ENCODE peak calls at places on chromosomes 6 and 20, in seven cellular contexts. Y is GM12878, U is HCT116, O is H1, A is SK-N-SH, L is HepG2, C is K562. N is an unnamed sample.

GRCh38 chr6:22133352-22133751 is 163.5 kb downstream of the PRL start:
- DNase-seq in U (no peak), A (no peak), C (no peak), O (no peak), L (no peak), Y (no peak), N (peak)

GRCh38 chr6:34284563-34285545 is 36.0 kb upstream of the SMIM29 start:
- DNase-seq in L (no peak), Y (no peak), U (no peak), A (no peak), C (peak), O (no peak), N (no peak)

GRCh38 chr6:110484321-110484720 is 7.9 kb upstream of the SLC22A16 start:
- DNase-seq in L (no peak), U (no peak), C (no peak), Y (no peak), O (no peak), A (no peak), N (no peak)

GRCh38 chr6:154981071-154981373 is 14.1 kb upstream of the TIAM2 start:
- DNase-seq in A (no peak), L (peak), O (no peak), C (no peak), U (no peak), Y (peak), N (no peak)

GRCh38 chr20:10800288-10800687 is 126.5 kb upstream of the JAG1 start:
- DNase-seq in C (no peak), A (no peak), O (no peak), Y (no peak), L (peak), U (no peak), N (no peak)

GRCh38 chr6:4059115-4059777 is 19.7 kb downstream of the FAM217A start:
- DNase-seq in A (no peak), L (peak), Y (no peak), C (peak), U (no peak), O (no peak), N (no peak)

GRCh38 chr6:168860987-168861386 is 392.7 kb downstream of the THBS2 start:
- DNase-seq in C (no peak), U (no peak), A (no peak), L (no peak), O (no peak), Y (no peak), N (no peak)

GRCh38 chr6:122568865-122569264 is 41.3 kb upstream of the PKIB start:
- DNase-seq in C (no peak), O (no peak), Y (no peak), L (no peak), U (no peak), A (no peak), N (no peak)

GRCh38 chr20:33005132-33005566 is 916 bp upstream of the SUN5 start:
- DNase-seq in C (peak), Y (no peak), L (peak), A (no peak), U (peak), O (no peak), N (no peak)

GRCh38 chr20:60792941-60793340 is 459.1 kb upstream of the CDH4 start:
- DNase-seq in C (no peak), L (no peak), O (no peak), Y (no peak), A (no peak), U (no peak), N (no peak)

GRCh38 chr6:114304304-114304887 is 38.4 kb downstream of the HS3ST5 start:
- DNase-seq in L (peak), Y (no peak), O (no peak), A (no peak), U (peak), C (no peak), N (no peak)

GRCh38 chr20:49874601-49875116 is 40.7 kb downstream of the SPATA2 start:
- DNase-seq in O (no peak), Y (no peak), L (no peak), U (no peak), C (no peak), A (no peak), N (no peak)

GRCh38 chr20:61391812-61392520 is 139.9 kb downstream of the CDH4 start:
- DNase-seq in A (no peak), O (peak), Y (no peak), C (no peak), L (no peak), U (no peak), N (no peak)

GRCh38 chr6:111175135-111175534 is 87.8 kb downstream of the SLC16A10 start:
- DNase-seq in U (no peak), O (no peak), Y (no peak), L (no peak), A (no peak), C (no peak), N (no peak)

GRCh38 chr6:112218563-112218962 is 35.8 kb downstream of the LAMA4 start:
- DNase-seq in A (no peak), Y (no peak), L (no peak), U (no peak), C (no peak), O (no peak), N (no peak)

GRCh38 chr6:144613859-144614258 is 328.7 kb downstream of the UTRN start:
- DNase-seq in A (no peak), U (peak), C (no peak), L (no peak), Y (no peak), O (no peak), N (no peak)

GRCh38 chr6:25694366-25694765 is 42.4 kb downstream of the SCGN start:
- DNase-seq in O (no peak), Y (no peak), U (no peak), A (no peak), L (no peak), C (no peak), N (no peak)

GRCh38 chr6:154382707-154383106 is 26.1 kb upstream of the IPCEF1 start:
- DNase-seq in C (no peak), O (no peak), A (no peak), L (peak), Y (no peak), U (no peak), N (no peak)

GRCh38 chr6:89008299-89008698 is 44.9 kb upstream of the RNGTT start:
- DNase-seq in A (no peak), C (no peak), Y (no peak), L (no peak), O (no peak), U (no peak), N (no peak)

GRCh38 chr20:9482180-9482579 is 32.2 kb upstream of the LAMP5 start:
- DNase-seq in L (no peak), A (no peak), U (no peak), Y (no peak), C (no peak), O (no peak), N (no peak)

GRCh38 chr6:107988570-107988969 is 30.6 kb upstream of the SEC63 start:
- DNase-seq in A (no peak), C (no peak), O (no peak), L (no peak), Y (no peak), U (no peak), N (no peak)

GRCh38 chr20:63640086-63640485 is 13.1 kb downstream of the STMN3 start:
- DNase-seq in L (no peak), A (no peak), O (no peak), U (no peak), C (no peak), Y (no peak), N (no peak)

GRCh38 chr6:71124340-71124739 is 164.3 kb upstream of the OGFRL1 start:
- DNase-seq in O (no peak), U (no peak), Y (no peak), A (no peak), C (no peak), L (no peak), N (no peak)

GRCh38 chr20:64119301-64119680 is 11.9 kb upstream of the NPBWR2 start:
- DNase-seq in A (peak), C (no peak), O (no peak), L (no peak), U (no peak), Y (no peak), N (no peak)

GRCh38 chr6:155466546-155466945 is 10.9 kb upstream of the NOX3 start:
- DNase-seq in C (no peak), U (no peak), O (no peak), L (no peak), Y (no peak), A (no peak), N (no peak)

GRCh38 chr6:63440057-63440456 is 120.3 kb upstream of the LGSN start:
- DNase-seq in O (no peak), A (no peak), U (no peak), C (no peak), L (no peak), Y (no peak), N (no peak)

GRCh38 chr6:108655840-108656650 is 95.3 kb downstream of the FOXO3 start:
- DNase-seq in O (no peak), C (no peak), Y (no peak), A (peak), U (no peak), L (peak), N (no peak)

GRCh38 chr6:157989541-157990289 is 8.1 kb downstream of the SYNJ2 start:
- DNase-seq in U (no peak), Y (no peak), C (peak), A (peak), O (no peak), L (no peak), N (peak)

GRCh38 chr20:11748436-11748835 is 169.3 kb upstream of the BTBD3 start:
- DNase-seq in Y (no peak), C (no peak), O (no peak), L (no peak), A (no peak), U (no peak), N (no peak)

GRCh38 chr6:169386431-169387057 is 132.9 kb upstream of the THBS2 start:
- DNase-seq in L (no peak), C (no peak), A (peak), Y (no peak), U (no peak), O (no peak), N (no peak)

GRCh38 chr6:7073810-7074525 is 33.8 kb upstream of the RREB1 start:
- DNase-seq in O (no peak), L (no peak), U (no peak), A (no peak), Y (peak), C (no peak), N (no peak)

GRCh38 chr20:47854687-47855212 is 69.5 kb upstream of the SULF2 start:
- DNase-seq in Y (no peak), L (peak), A (peak), O (peak), U (peak), C (peak), N (no peak)
- TF ChIP-seq JUND in Y (no peak), L (no peak), A (no peak), O (no peak), U (no peak), C (no peak), N (no peak)

GRCh38 chr6:145904391-145904790 is 59.8 kb downstream of the SHPRH start:
- DNase-seq in U (no peak), L (no peak), O (no peak), C (no peak), A (no peak), Y (peak), N (no peak)
- TF ChIP-seq JUND in U (no peak), L (no peak), O (no peak), C (no peak), A (no peak), Y (no peak), N (no peak)

DNA sequence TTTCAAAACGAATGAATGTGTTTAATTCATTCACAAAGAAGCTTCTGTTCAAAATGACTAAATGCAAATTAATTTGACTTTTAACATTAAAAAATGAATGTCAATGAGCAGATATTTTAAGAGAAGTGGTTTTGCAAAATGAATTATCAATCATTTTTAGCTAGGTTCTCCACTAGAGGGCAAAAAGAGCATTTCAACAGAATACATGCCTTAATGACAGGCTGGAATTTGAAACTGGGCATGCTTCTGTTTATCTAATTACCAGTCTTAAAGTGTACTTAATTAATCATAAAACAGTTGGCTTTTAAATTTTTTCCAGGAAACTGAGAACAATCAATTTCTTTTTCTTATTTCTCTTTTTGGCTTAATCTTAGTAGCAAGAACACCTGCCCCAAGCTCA is 63.8 kb upstream of the TINAG start:
- DNase-seq in O (no peak), L (peak), C (no peak), A (peak), U (peak), Y (no peak), N (peak)
- TF ChIP-seq JUND in O (no peak), L (no peak), C (no peak), A (no peak), U (no peak), Y (no peak), N (no peak)

GRCh38 chr20:3041818-3042504 is 1.5 kb upstream of the GNRH2 start:
- DNase-seq in C (no peak), L (no peak), U (no peak), O (no peak), A (no peak), Y (no peak), N (no peak)
- TF ChIP-seq JUND in C (no peak), L (no peak), U (no peak), O (no peak), A (no peak), Y (no peak), N (no peak)

GRCh38 chr6:132215805-132216204 is 185.5 kb downstream of the MOXD1 start:
- DNase-seq in A (no peak), O (no peak), L (no peak), C (no peak), Y (no peak), U (no peak), N (no peak)
- TF ChIP-seq JUND in A (peak), O (no peak), L (no peak), C (no peak), Y (no peak), U (no peak), N (no peak)

GRCh38 chr6:23851551-23851950 is 274.5 kb upstream of the NRSN1 start:
- DNase-seq in U (no peak), A (peak), O (no peak), Y (no peak), L (no peak), C (no peak), N (no peak)
- TF ChIP-seq JUND in U (no peak), A (no peak), O (no peak), Y (no peak), L (no peak), C (no peak), N (no peak)

N was measured in T47D.